ENCODE peak calls at places on chromosomes 7 and 10, in five cellular contexts. T is H9; Q is stimulated activated CD4-positive, alpha-beta T cell treated with anti-CD3 and anti-CD28 coated beads, Interleukin-4, amount 100 ng/mL, for 24 hours; A is cardiac fibroblast; G is dermis microvascular lymphatic vessel endothelial cell. J is an unnamed sample.

GRCh38 chr7:1889556-1890181 is 219.6 kb downstream of the ELFN1 start:
- DNase-seq in G (no peak), Q (no peak), A (peak), T (no peak), J (no peak)

GRCh38 chr7:77531038-77531437 is 6.1 kb upstream of the PTPN12 start:
- DNase-seq in G (no peak), A (no peak), Q (no peak), T (no peak), J (no peak)

GRCh38 chr10:24969732-24970330 is 17.4 kb upstream of the PRTFDC1 start:
- DNase-seq in Q (no peak), G (no peak), A (peak), T (no peak), J (no peak)

GRCh38 chr10:77049896-77050295 is 587.7 kb downstream of the KCNMA1 start:
- DNase-seq in A (peak), G (no peak), Q (no peak), T (no peak), J (no peak)

GRCh38 chr7:74355091-74355490 is 65.9 kb downstream of the CLIP2 start:
- DNase-seq in T (no peak), Q (no peak), A (peak), G (peak), J (peak)

GRCh38 chr7:91083855-91084644 is 180.2 kb upstream of the FZD1 start:
- DNase-seq in Q (no peak), G (peak), T (no peak), A (no peak), J (no peak)

GRCh38 chr10:71094712-71095390 is 117.5 kb upstream of the UNC5B start:
- DNase-seq in A (peak), Q (peak), T (no peak), G (no peak), J (no peak)

GRCh38 chr7:112866424-112866823 is 76.2 kb upstream of the TMEM168 start:
- DNase-seq in Q (no peak), T (no peak), G (no peak), A (no peak), J (no peak)

GRCh38 chr10:101224060-101224909 is 5.0 kb downstream of the LBX1 start:
- DNase-seq in T (no peak), A (no peak), G (no peak), Q (no peak), J (no peak)

GRCh38 chr7:33854178-33854577 is 51.2 kb upstream of the BMPER start:
- DNase-seq in G (no peak), T (no peak), Q (no peak), A (peak), J (no peak)

GRCh38 chr10:105287970-105288369 is 646.9 kb downstream of the SORCS3 start:
- DNase-seq in G (no peak), A (no peak), Q (no peak), T (no peak), J (no peak)

GRCh38 chr7:106737202-106737562 is 76.2 kb upstream of the CCDC71L start:
- DNase-seq in A (peak), G (peak), T (no peak), Q (no peak), J (no peak)

GRCh38 chr10:110612073-110612472 is 32.1 kb upstream of the RBM20 start:
- DNase-seq in A (no peak), T (no peak), G (no peak), Q (no peak), J (no peak)

GRCh38 chr10:49837685-49838084 is 75.6 kb upstream of the OGDHL start:
- DNase-seq in Q (no peak), A (no peak), G (no peak), T (no peak), J (no peak)

GRCh38 chr10:93074597-93075368 is 1.1 kb downstream of the CYP26A1 start:
- DNase-seq in G (no peak), A (no peak), T (peak), Q (no peak), J (no peak)

GRCh38 chr10:18737236-18737635 is 78.0 kb downstream of the ARL5B start:
- DNase-seq in Q (no peak), A (peak), G (no peak), T (no peak), J (no peak)

GRCh38 chr7:96311967-96312366 is 9.9 kb downstream of the SLC25A13 start:
- DNase-seq in Q (no peak), A (peak), G (no peak), T (no peak), J (no peak)

GRCh38 chr7:77888998-77889397 is 90.4 kb downstream of the PHTF2 start:
- DNase-seq in A (no peak), Q (no peak), G (no peak), T (no peak), J (no peak)

GRCh38 chr7:936131-937054 is 18.1 kb downstream of the ADAP1 start:
- DNase-seq in Q (peak), A (peak), T (no peak), G (no peak), J (no peak)

GRCh38 chr7:98474558-98474957 is 73.7 kb upstream of the BAIAP2L1 start:
- DNase-seq in A (no peak), G (no peak), T (no peak), Q (no peak), J (no peak)

GRCh38 chr10:110167149-110167548 is 40.3 kb upstream of the MXI1 start:
- DNase-seq in G (no peak), T (peak), Q (no peak), A (no peak), J (no peak)

GRCh38 chr10:132649651-132650360 is 112.2 kb downstream of the INPP5A start:
- DNase-seq in G (no peak), Q (no peak), T (no peak), A (no peak), J (no peak)

GRCh38 chr10:103542764-103543616 is 49.5 kb downstream of the NEURL1 start:
- DNase-seq in G (peak), Q (peak), T (peak), A (peak), J (peak)

GRCh38 chr10:44477021-44477420 is 92.1 kb upstream of the CXCL12 start:
- DNase-seq in G (no peak), Q (no peak), A (peak), T (no peak), J (no peak)

GRCh38 chr7:16084370-16084769 is 337.0 kb downstream of the CRPPA start:
- DNase-seq in T (no peak), G (no peak), A (peak), Q (no peak), J (no peak)